ENCODE peak calls at places on chromosomes 3 and 15, in eight cellular contexts. U is nephron progenitor cell, D is adrenal gland, O is PC-9, H is MCF 10A, F is A172, S is NCI-H2081, L is Caki2. R is an unnamed sample.

GRCh38 chr3:141368062-141368924 is at the start of gene ZBTB38:
- DNase-seq in S (no peak), O (peak), F (peak), L (peak), D (peak), U (peak), H (peak), R (no peak)

GRCh38 chr3:170809975-170810357 is 60.0 kb downstream of the RPL22L1 start:
- DNase-seq in O (peak), L (no peak), D (no peak), F (peak), U (no peak), H (peak), S (no peak), R (no peak)

GRCh38 chr15:48402778-48403177 is 71.5 kb downstream of the DUT start:
- DNase-seq in U (no peak), D (no peak), O (no peak), H (no peak), S (no peak), F (peak), L (no peak), R (no peak)

GRCh38 chr3:11238880-11239279 is 33.3 kb upstream of the ATG7 start:
- DNase-seq in D (no peak), U (no peak), O (peak), F (peak), L (no peak), H (peak), S (no peak), R (no peak)

GRCh38 chr3:4633078-4634004 is 140.2 kb downstream of the ITPR1 start:
- DNase-seq in S (peak), L (peak), D (no peak), O (peak), U (peak), F (peak), H (peak), R (peak)

GRCh38 chr3:52046186-52046913 is 10.0 kb downstream of the DUSP7 start:
- DNase-seq in O (peak), D (peak), H (peak), L (peak), U (no peak), S (no peak), F (peak), R (no peak)

GRCh38 chr3:183800221-183800863 is 25.0 kb downstream of the MAP6D1 start:
- DNase-seq in F (no peak), L (no peak), S (no peak), O (no peak), H (no peak), U (no peak), D (no peak), R (no peak)

GRCh38 chr3:156495816-156496215 is 59.1 kb downstream of the SSR3 start:
- DNase-seq in S (no peak), H (no peak), F (no peak), L (no peak), O (no peak), D (no peak), U (no peak), R (no peak)

GRCh38 chr3:155853214-155854146 is 747 bp downstream of the SLC33A1 start:
- DNase-seq in H (peak), L (no peak), F (no peak), U (peak), O (no peak), D (peak), S (peak), R (peak)

GRCh38 chr15:88090406-88091085 is 166.0 kb downstream of the NTRK3 start:
- DNase-seq in D (no peak), F (no peak), O (no peak), S (no peak), L (no peak), H (no peak), U (no peak), R (no peak)

GRCh38 chr3:149352556-149352955 is 19.1 kb upstream of the TM4SF18 start:
- DNase-seq in F (peak), L (no peak), S (peak), H (peak), O (peak), U (peak), D (peak), R (peak)

GRCh38 chr3:183527421-183527979 is 28.0 kb downstream of the KLHL6 start:
- DNase-seq in U (no peak), L (no peak), H (no peak), S (no peak), F (no peak), O (no peak), D (no peak), R (no peak)

GRCh38 chr15:42138968-42139386 is 17.5 kb downstream of the PLA2G4F start:
- DNase-seq in L (no peak), H (no peak), S (no peak), F (no peak), U (no peak), O (no peak), D (no peak), R (no peak)

GRCh38 chr3:117657278-117657677 is 947.7 kb downstream of the TUSC7 start:
- DNase-seq in L (no peak), U (no peak), F (no peak), S (no peak), H (no peak), O (no peak), D (no peak), R (no peak)

GRCh38 chr3:156323466-156323865 is 203.1 kb downstream of the KCNAB1 start:
- DNase-seq in L (no peak), H (peak), F (no peak), O (no peak), S (no peak), U (no peak), D (no peak), R (no peak)

GRCh38 chr3:94310736-94311135 is 247.9 kb downstream of the NSUN3 start:
- DNase-seq in H (no peak), O (no peak), L (no peak), S (no peak), D (no peak), U (no peak), F (no peak), R (peak)

GRCh38 chr3:159947220-159947619 is 41.4 kb upstream of the IL12A start:
- DNase-seq in S (no peak), L (no peak), D (no peak), O (no peak), F (peak), U (no peak), H (no peak), R (no peak)

GRCh38 chr3:15271785-15272381 is 60.5 kb downstream of the SH3BP5 start:
- DNase-seq in F (peak), H (no peak), S (no peak), O (no peak), U (no peak), L (no peak), D (no peak), R (no peak)

GRCh38 chr3:106542101-106542769 is 673.4 kb upstream of the CBLB start:
- DNase-seq in L (no peak), H (no peak), U (no peak), D (no peak), S (no peak), O (no peak), F (no peak), R (no peak)

GRCh38 chr3:173743111-173743510 is 345.6 kb downstream of the NLGN1 start:
- DNase-seq in D (no peak), H (no peak), S (no peak), U (no peak), L (no peak), O (no peak), F (no peak), R (no peak)

GRCh38 chr15:97692317-97693015 is 268.0 kb upstream of the ARRDC4 start:
- DNase-seq in S (peak), H (no peak), O (no peak), L (no peak), F (no peak), D (no peak), U (no peak), R (no peak)

GRCh38 chr15:40847225-40847961 is 3.5 kb downstream of the SPINT1 start:
- DNase-seq in H (peak), D (peak), O (peak), L (peak), S (peak), U (peak), F (peak), R (peak)

R was measured in HAP-1.